ENCODE peak calls at places on chromosome X, in seven cellular contexts. D is endothelial cell, L is esophagus squamous epithelium, B is right lobe of liver, V is fibroblast of villous mesenchyme, R is PC-3, W is B cell. M is an unnamed sample.

GRCh38 chrX:76454456-76454927 is 27.0 kb downstream of the MAGEE1 start:
- DNase-seq in D (peak; percentile 7), L (no peak), B (no peak), V (peak; percentile 2), R (peak; percentile 50), W (no peak), M (no peak)

GRCh38 chrX:132022115-132022862 is 813 bp upstream of the STK26 start:
- DNase-seq in D (no peak), L (no peak), B (no peak), V (no peak), R (peak; percentile 44), W (no peak), M (peak; percentile 33)

GRCh38 chrX:154444001-154444754 is at the start of gene FAM50A:
- DNase-seq in D (peak; percentile 60), L (no peak), B (peak; percentile 82), V (peak; percentile 65), R (peak; percentile 61), W (peak; percentile 66), M (peak; percentile 93)

GRCh38 chrX:136865270-136866168 is 15.0 kb downstream of the RBMX start:
- DNase-seq in D (no peak), L (no peak), B (no peak), V (no peak), R (no peak), W (no peak), M (no peak)

GRCh38 chrX:15645266-15645665 is 19.3 kb downstream of the CLTRN start:
- DNase-seq in D (no peak), L (no peak), B (no peak), V (no peak), R (peak; percentile 12), W (no peak), M (no peak)

GRCh38 chrX:111114806-111115205 is 18.8 kb downstream of the PAK3 start:
- DNase-seq in D (no peak), L (no peak), B (no peak), V (no peak), R (no peak), W (no peak), M (no peak)

GRCh38 chrX:13719192-13719856 is 15.1 kb downstream of the TRAPPC2 start:
- DNase-seq in D (no peak), L (no peak), B (no peak), V (no peak), R (no peak), W (no peak), M (no peak)

GRCh38 chrX:123704781-123705180 is 28.1 kb downstream of the THOC2 start:
- DNase-seq in D (no peak), L (no peak), B (no peak), V (no peak), R (no peak), W (no peak), M (no peak)

GRCh38 chrX:8273451-8273894 is 102.4 kb upstream of the VCX2 start:
- DNase-seq in D (no peak), L (no peak), B (no peak), V (no peak), R (peak; percentile 74), W (no peak), M (no peak)

GRCh38 chrX:105116541-105116940 is 104.0 kb downstream of the TEX13A start:
- DNase-seq in D (no peak), L (no peak), B (no peak), V (no peak), R (no peak), W (no peak), M (no peak)

GRCh38 chrX:53288173-53288572 is 6.8 kb upstream of the IQSEC2 start:
- DNase-seq in D (no peak), L (no peak), B (no peak), V (no peak), R (no peak), W (no peak), M (no peak)

GRCh38 chrX:113675278-113675677 is 834.6 kb upstream of the AMOT start:
- DNase-seq in D (no peak), L (no peak), B (no peak), V (peak; percentile 30), R (no peak), W (no peak), M (no peak)

GRCh38 chrX:41313419-41313818 is 20.5 kb upstream of the DDX3X start:
- DNase-seq in D (no peak), L (no peak), B (no peak), V (peak; percentile 85), R (no peak), W (no peak), M (no peak)

GRCh38 chrX:63513825-63514574 is 162.9 kb upstream of the SPIN4 start:
- DNase-seq in D (no peak), L (no peak), B (no peak), V (peak; percentile 36), R (peak; percentile 2), W (no peak), M (no peak)

GRCh38 chrX:107712231-107713204 is 63.1 kb downstream of the TSC22D3 start:
- DNase-seq in D (no peak), L (no peak), B (peak; percentile 55), V (peak; percentile 77), R (no peak), W (no peak), M (no peak)

GRCh38 chrX:63354484-63354883 is 3.4 kb upstream of the SPIN4 start:
- DNase-seq in D (no peak), L (no peak), B (no peak), V (no peak), R (no peak), W (no peak), M (no peak)

GRCh38 chrX:113580486-113580885 is 739.9 kb upstream of the AMOT start:
- DNase-seq in D (no peak), L (no peak), B (no peak), V (no peak), R (no peak), W (no peak), M (no peak)

GRCh38 chrX:72662020-72662747 is 51.9 kb downstream of the PHKA1 start:
- DNase-seq in D (no peak), L (no peak), B (no peak), V (no peak), R (no peak), W (no peak), M (no peak)
- TF ChIP-seq CTCF in D (no peak), L (no peak), B (no peak), V (no peak), R (no peak), W (no peak), M (no peak)

GRCh38 chrX:120213438-120214265 is 37.0 kb upstream of the ZBTB33 start:
- DNase-seq in D (peak; percentile 55), L (no peak), B (peak; percentile 50), V (peak; percentile 54), R (peak; percentile 77), W (peak; percentile 45), M (peak; percentile 66)
- TF ChIP-seq CTCF in D (no peak), L (peak; percentile 53), B (peak; percentile 84), V (peak; percentile 81), R (peak; percentile 82), W (peak; percentile 72), M (peak; percentile 89)

GRCh38 chrX:151801980-151802379 is 67.4 kb downstream of the CNGA2 start:
- DNase-seq in D (no peak), L (no peak), B (no peak), V (no peak), R (no peak), W (no peak), M (no peak)
- TF ChIP-seq CTCF in D (no peak), L (no peak), B (peak; percentile 12), V (peak; percentile 10), R (peak; percentile 14), W (no peak), M (no peak)

DNA sequence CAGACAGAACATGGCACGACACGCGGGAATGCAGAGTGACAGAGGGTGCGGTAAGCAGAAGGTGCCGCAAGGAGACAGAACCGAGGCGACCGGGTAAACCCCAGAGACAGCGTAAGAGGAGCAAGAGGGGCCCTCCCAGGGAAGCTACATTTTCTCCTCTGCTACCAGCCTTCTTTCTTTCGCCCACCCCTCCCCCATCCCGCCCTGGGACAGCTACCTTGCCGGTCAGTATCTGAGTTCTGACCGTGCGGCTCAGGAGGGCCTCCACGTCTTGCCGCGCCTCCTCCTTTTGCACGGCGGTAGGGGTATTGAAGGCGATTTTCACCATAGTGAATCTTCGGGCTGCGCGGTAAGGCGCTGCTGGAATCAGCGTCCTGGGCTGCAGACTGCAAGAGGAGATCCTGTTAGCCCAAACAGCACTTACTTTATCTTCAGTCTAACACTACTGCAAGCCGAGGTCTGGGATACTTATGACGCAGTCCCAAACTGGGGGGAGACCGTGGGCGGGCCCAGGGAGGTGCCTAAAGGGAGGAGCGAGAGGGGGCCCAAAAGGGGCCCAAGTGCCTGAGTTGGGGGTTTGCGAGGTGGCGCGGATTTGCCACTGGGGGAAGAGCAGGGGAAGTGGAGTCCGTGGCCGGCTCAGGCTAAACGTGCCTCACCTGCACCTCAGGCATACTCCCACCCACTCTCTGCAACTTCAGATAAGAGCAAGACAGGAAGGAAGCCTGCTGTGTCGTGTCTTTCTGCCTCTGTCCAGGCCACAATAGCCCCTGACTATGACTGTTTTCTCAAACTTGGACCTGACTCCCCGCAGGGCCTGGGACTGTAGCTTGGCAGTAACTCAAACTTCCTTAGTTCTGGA is at the start of gene ITM2A:
- DNase-seq in D (peak; percentile 31), L (no peak), B (no peak), V (no peak), R (no peak), W (peak; percentile 47), M (peak; percentile 23)
- TF ChIP-seq CTCF in D (no peak), L (no peak), B (no peak), V (no peak), R (no peak), W (peak; percentile 14), M (no peak)

DNA sequence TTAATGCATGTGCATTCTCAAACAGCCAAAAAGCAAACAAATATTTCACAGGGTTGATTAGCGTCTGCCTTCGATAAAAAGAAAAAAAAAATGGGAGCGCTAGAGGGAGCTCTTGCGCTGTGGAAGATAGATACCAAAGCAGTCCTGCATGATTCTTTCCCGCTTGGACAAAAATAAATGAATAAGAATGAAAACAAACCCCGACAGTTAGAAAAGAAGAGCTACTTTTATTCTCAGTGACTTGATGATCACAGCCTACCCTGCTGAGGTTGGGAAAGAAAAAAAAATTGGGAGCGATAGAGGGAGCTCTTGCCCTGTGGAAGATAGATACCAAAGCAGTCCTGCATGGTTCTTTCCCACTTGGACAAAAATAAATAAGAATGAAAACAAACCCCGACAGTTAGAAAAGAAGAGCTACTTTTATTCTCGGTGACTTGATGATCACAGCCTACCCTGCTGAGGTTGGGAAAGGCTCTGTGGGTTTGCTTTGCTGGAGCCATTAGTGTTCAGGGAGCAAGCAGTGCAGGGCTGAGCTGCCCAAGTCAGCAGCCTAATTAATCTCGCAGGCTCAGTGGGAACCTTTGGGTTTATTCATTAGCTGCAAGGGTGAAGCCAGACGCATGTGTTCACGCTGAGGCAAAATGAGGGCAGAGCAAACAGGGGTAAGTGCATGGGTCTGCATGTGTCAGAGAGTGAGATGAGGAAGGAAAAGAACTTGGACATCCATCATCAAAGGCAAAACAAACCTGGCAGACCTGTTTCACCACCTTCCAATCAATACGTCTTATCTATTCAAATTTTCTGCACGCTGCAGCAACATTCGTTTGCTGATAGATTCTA is 249.3 kb upstream of the PRKX start:
- DNase-seq in D (peak; percentile 6), L (no peak), B (no peak), V (peak; percentile 28), R (peak; percentile 64), W (no peak), M (no peak)
- TF ChIP-seq CTCF in D (peak; percentile 46), L (no peak), B (peak; percentile 56), V (peak; percentile 48), R (peak; percentile 85), W (peak; percentile 37), M (peak; percentile 51)

M was measured in GM13977.